ENCODE peak calls at places on chromosomes 2 and 18, in eight cellular contexts. One of them, this sample, is unnamed.

GRCh38 chr2:6880200-6880733 is 2.7 kb downstream of the RSAD2 start:
- DNase-seq in NCI-H2081: no peak
- DNase-seq in T-helper 2 cell: no peak
- DNase-seq in iPS-NIHi11: no peak
- DNase-seq in stimulated activated CD4-positive, alpha-beta T cell treated with anti-CD3 and anti-CD28 coated beads, Interleukin-1b, Interleukin-23, amount 100 ng/mL, for 24 hours: no peak
- DNase-seq in GM18507: no peak
- DNase-seq in activated T-cell treated with anti-CD3 and anti-CD28 coated beads, Interleukin-2, amount 50 U/mL, for 1 hour: no peak
- DNase-seq in dorsolateral prefrontal cortex: no peak
- DNase-seq in this sample: no peak

GRCh38 chr2:235569837-235570236 is 76.0 kb downstream of the AGAP1 start:
- DNase-seq in NCI-H2081: no peak
- DNase-seq in T-helper 2 cell: no peak
- DNase-seq in iPS-NIHi11: no peak
- DNase-seq in stimulated activated CD4-positive, alpha-beta T cell treated with anti-CD3 and anti-CD28 coated beads, Interleukin-1b, Interleukin-23, amount 100 ng/mL, for 24 hours: no peak
- DNase-seq in GM18507: no peak
- DNase-seq in activated T-cell treated with anti-CD3 and anti-CD28 coated beads, Interleukin-2, amount 50 U/mL, for 1 hour: no peak
- DNase-seq in dorsolateral prefrontal cortex: no peak
- DNase-seq in this sample: no peak

GRCh38 chr2:136208682-136209081 is 90.7 kb upstream of the CXCR4 start:
- DNase-seq in NCI-H2081: no peak
- DNase-seq in T-helper 2 cell: no peak
- DNase-seq in iPS-NIHi11: no peak
- DNase-seq in stimulated activated CD4-positive, alpha-beta T cell treated with anti-CD3 and anti-CD28 coated beads, Interleukin-1b, Interleukin-23, amount 100 ng/mL, for 24 hours: no peak
- DNase-seq in GM18507: no peak
- DNase-seq in activated T-cell treated with anti-CD3 and anti-CD28 coated beads, Interleukin-2, amount 50 U/mL, for 1 hour: no peak
- DNase-seq in dorsolateral prefrontal cortex: no peak
- DNase-seq in this sample: no peak

GRCh38 chr2:121356058-121356640 is 71.1 kb upstream of the TFCP2L1 start:
- DNase-seq in NCI-H2081: peak
- DNase-seq in T-helper 2 cell: no peak
- DNase-seq in iPS-NIHi11: peak
- DNase-seq in stimulated activated CD4-positive, alpha-beta T cell treated with anti-CD3 and anti-CD28 coated beads, Interleukin-1b, Interleukin-23, amount 100 ng/mL, for 24 hours: no peak
- DNase-seq in GM18507: peak
- DNase-seq in activated T-cell treated with anti-CD3 and anti-CD28 coated beads, Interleukin-2, amount 50 U/mL, for 1 hour: no peak
- DNase-seq in dorsolateral prefrontal cortex: no peak
- DNase-seq in this sample: no peak

GRCh38 chr18:26741041-26741440 is 124.5 kb downstream of the AQP4 start:
- DNase-seq in NCI-H2081: no peak
- DNase-seq in T-helper 2 cell: no peak
- DNase-seq in iPS-NIHi11: no peak
- DNase-seq in stimulated activated CD4-positive, alpha-beta T cell treated with anti-CD3 and anti-CD28 coated beads, Interleukin-1b, Interleukin-23, amount 100 ng/mL, for 24 hours: no peak
- DNase-seq in GM18507: no peak
- DNase-seq in activated T-cell treated with anti-CD3 and anti-CD28 coated beads, Interleukin-2, amount 50 U/mL, for 1 hour: no peak
- DNase-seq in dorsolateral prefrontal cortex: no peak
- DNase-seq in this sample: no peak

GRCh38 chr18:22946217-22946616 is 13.1 kb downstream of the RBBP8 start:
- DNase-seq in NCI-H2081: no peak
- DNase-seq in T-helper 2 cell: no peak
- DNase-seq in iPS-NIHi11: no peak
- DNase-seq in stimulated activated CD4-positive, alpha-beta T cell treated with anti-CD3 and anti-CD28 coated beads, Interleukin-1b, Interleukin-23, amount 100 ng/mL, for 24 hours: no peak
- DNase-seq in GM18507: no peak
- DNase-seq in activated T-cell treated with anti-CD3 and anti-CD28 coated beads, Interleukin-2, amount 50 U/mL, for 1 hour: no peak
- DNase-seq in dorsolateral prefrontal cortex: no peak
- DNase-seq in this sample: no peak

GRCh38 chr2:81895620-81896245 is 1591.2 kb upstream of the LRRTM1 start:
- DNase-seq in NCI-H2081: no peak
- DNase-seq in T-helper 2 cell: no peak
- DNase-seq in iPS-NIHi11: no peak
- DNase-seq in stimulated activated CD4-positive, alpha-beta T cell treated with anti-CD3 and anti-CD28 coated beads, Interleukin-1b, Interleukin-23, amount 100 ng/mL, for 24 hours: no peak
- DNase-seq in GM18507: no peak
- DNase-seq in activated T-cell treated with anti-CD3 and anti-CD28 coated beads, Interleukin-2, amount 50 U/mL, for 1 hour: no peak
- DNase-seq in dorsolateral prefrontal cortex: no peak
- DNase-seq in this sample: no peak

GRCh38 chr18:59959606-59960005 is 59.8 kb downstream of the PMAIP1 start:
- DNase-seq in NCI-H2081: no peak
- DNase-seq in T-helper 2 cell: no peak
- DNase-seq in iPS-NIHi11: no peak
- DNase-seq in stimulated activated CD4-positive, alpha-beta T cell treated with anti-CD3 and anti-CD28 coated beads, Interleukin-1b, Interleukin-23, amount 100 ng/mL, for 24 hours: no peak
- DNase-seq in GM18507: no peak
- DNase-seq in activated T-cell treated with anti-CD3 and anti-CD28 coated beads, Interleukin-2, amount 50 U/mL, for 1 hour: no peak
- DNase-seq in dorsolateral prefrontal cortex: no peak
- DNase-seq in this sample: no peak

GRCh38 chr2:133293544-133294270 is 274.6 kb downstream of the NCKAP5 start:
- DNase-seq in NCI-H2081: no peak
- DNase-seq in T-helper 2 cell: no peak
- DNase-seq in iPS-NIHi11: no peak
- DNase-seq in stimulated activated CD4-positive, alpha-beta T cell treated with anti-CD3 and anti-CD28 coated beads, Interleukin-1b, Interleukin-23, amount 100 ng/mL, for 24 hours: no peak
- DNase-seq in GM18507: no peak
- DNase-seq in activated T-cell treated with anti-CD3 and anti-CD28 coated beads, Interleukin-2, amount 50 U/mL, for 1 hour: no peak
- DNase-seq in dorsolateral prefrontal cortex: no peak
- DNase-seq in this sample: no peak

GRCh38 chr2:64276417-64277095 is 132.3 kb upstream of the PELI1 start:
- DNase-seq in NCI-H2081: no peak
- DNase-seq in T-helper 2 cell: no peak
- DNase-seq in iPS-NIHi11: peak
- DNase-seq in stimulated activated CD4-positive, alpha-beta T cell treated with anti-CD3 and anti-CD28 coated beads, Interleukin-1b, Interleukin-23, amount 100 ng/mL, for 24 hours: no peak
- DNase-seq in GM18507: no peak
- DNase-seq in activated T-cell treated with anti-CD3 and anti-CD28 coated beads, Interleukin-2, amount 50 U/mL, for 1 hour: no peak
- DNase-seq in dorsolateral prefrontal cortex: no peak
- DNase-seq in this sample: no peak

This sample was measured in lower lobe of right lung.